ENCODE peak calls at places on chromosomes 4 and X, in eight cellular contexts. V, P, K, M, J, F, Y and E are unnamed samples.

GRCh38 chr4:138788857-138789256 is 226.7 kb upstream of the NOCT start:
- DNase-seq in V (no peak), P (no peak), K (no peak), M (no peak), J (no peak), F (no peak), Y (no peak), E (no peak)

GRCh38 chrX:1323315-1323714 is 13.3 kb upstream of the IL3RA start:
- DNase-seq in V (peak), P (no peak), K (peak), M (peak), J (no peak), F (peak), Y (no peak), E (peak)

GRCh38 chr4:7782783-7783182 is 156.9 kb downstream of the AFAP1 start:
- DNase-seq in V (no peak), P (no peak), K (no peak), M (peak), J (no peak), F (no peak), Y (no peak), E (no peak)

GRCh38 chr4:22477794-22478182 is 38.1 kb downstream of the ADGRA3 start:
- DNase-seq in V (no peak), P (no peak), K (no peak), M (no peak), J (no peak), F (no peak), Y (no peak), E (no peak)

GRCh38 chrX:112008724-112009123 is 73.9 kb downstream of the TRPC5 start:
- DNase-seq in V (peak), P (no peak), K (no peak), M (no peak), J (no peak), F (no peak), Y (no peak), E (no peak)

GRCh38 chrX:95675794-95676193 is 1008.8 kb upstream of the DIAPH2 start:
- DNase-seq in V (no peak), P (no peak), K (no peak), M (no peak), J (no peak), F (no peak), Y (no peak), E (no peak)

GRCh38 chr4:119493419-119493818 is 135.2 kb downstream of the PDE5A start:
- DNase-seq in V (peak), P (no peak), K (no peak), M (no peak), J (no peak), F (no peak), Y (no peak), E (no peak)

GRCh38 chr4:181661090-181661489 is 582.1 kb upstream of the TENM3 start:
- DNase-seq in V (peak), P (no peak), K (no peak), M (peak), J (no peak), F (no peak), Y (no peak), E (no peak)

GRCh38 chr4:153095448-153096204 is 108.6 kb upstream of the TRIM2 start:
- DNase-seq in V (no peak), P (no peak), K (no peak), M (no peak), J (no peak), F (no peak), Y (no peak), E (no peak)

GRCh38 chrX:115616943-115617563 is 56.1 kb downstream of the PLS3 start:
- DNase-seq in V (no peak), P (no peak), K (no peak), M (peak), J (no peak), F (no peak), Y (no peak), E (peak)

GRCh38 chrX:40625294-40625693 is 2.1 kb downstream of the MPC1L start:
- DNase-seq in V (no peak), P (no peak), K (no peak), M (no peak), J (no peak), F (no peak), Y (no peak), E (no peak)

GRCh38 chrX:132968282-132968681 is 9.9 kb upstream of the HS6ST2 start:
- DNase-seq in V (no peak), P (no peak), K (no peak), M (peak), J (no peak), F (no peak), Y (no peak), E (no peak)

GRCh38 chrX:122943918-122944317 is 240.2 kb upstream of the GRIA3 start:
- DNase-seq in V (no peak), P (no peak), K (no peak), M (peak), J (no peak), F (no peak), Y (no peak), E (no peak)